ENCODE peak calls at places on chromosomes 7 and 10, in six cellular contexts. One of them, this sample, is unnamed.

GRCh38 chr7:141074162-141074989 is 512 bp downstream of the TMEM178B start:
- DNase-seq in IMR-90: no peak
- DNase-seq in H1: no peak
- DNase-seq in mesenchymal stem cell: peak; percentile 16
- DNase-seq in H9: peak; percentile 63
- DNase-seq in neuronal stem cell: peak; percentile 48
- DNase-seq in this sample: no peak

GRCh38 chr7:137606061-137606674 is 240.6 kb downstream of the DGKI start:
- DNase-seq in mesenchymal stem cell: peak; percentile 65
- DNase-seq in neuronal stem cell: no peak
- DNase-seq in H9: no peak
- DNase-seq in H1: no peak
- DNase-seq in IMR-90: peak; percentile 71
- DNase-seq in this sample: peak; percentile 94

GRCh38 chr7:90383879-90384278 is 19.4 kb upstream of the CLDN12 start:
- DNase-seq in H1: no peak
- DNase-seq in H9: no peak
- DNase-seq in mesenchymal stem cell: peak; percentile 43
- DNase-seq in IMR-90: peak; percentile 79
- DNase-seq in neuronal stem cell: no peak
- DNase-seq in this sample: no peak

GRCh38 chr7:102913846-102914245 is 1.0 kb downstream of the LRRC17 start:
- DNase-seq in IMR-90: no peak
- DNase-seq in neuronal stem cell: no peak
- DNase-seq in mesenchymal stem cell: no peak
- DNase-seq in H1: no peak
- DNase-seq in H9: no peak
- DNase-seq in this sample: no peak

GRCh38 chr10:93512565-93512964 is 16.2 kb downstream of the CEP55 start:
- DNase-seq in neuronal stem cell: no peak
- DNase-seq in H1: no peak
- DNase-seq in mesenchymal stem cell: no peak
- DNase-seq in H9: no peak
- DNase-seq in IMR-90: peak; percentile 91
- DNase-seq in this sample: no peak

GRCh38 chr10:88194961-88195367 is 331.5 kb downstream of the PTEN start:
- DNase-seq in H1: no peak
- DNase-seq in IMR-90: peak; percentile 41
- DNase-seq in neuronal stem cell: no peak
- DNase-seq in H9: no peak
- DNase-seq in mesenchymal stem cell: no peak
- DNase-seq in this sample: no peak

GRCh38 chr10:79063071-79063491 is 5.7 kb upstream of the ZMIZ1 start:
- DNase-seq in H9: no peak
- DNase-seq in neuronal stem cell: no peak
- DNase-seq in H1: no peak
- DNase-seq in mesenchymal stem cell: no peak
- DNase-seq in IMR-90: no peak
- DNase-seq in this sample: no peak

GRCh38 chr10:62996925-62997324 is 136.2 kb upstream of the NRBF2 start:
- DNase-seq in H1: no peak
- DNase-seq in neuronal stem cell: no peak
- DNase-seq in mesenchymal stem cell: no peak
- DNase-seq in H9: no peak
- DNase-seq in IMR-90: no peak
- DNase-seq in this sample: no peak

GRCh38 chr10:11093733-11094132 is 76.1 kb downstream of the CELF2 start:
- DNase-seq in H1: no peak
- DNase-seq in H9: no peak
- DNase-seq in IMR-90: no peak
- DNase-seq in mesenchymal stem cell: no peak
- DNase-seq in neuronal stem cell: no peak
- DNase-seq in this sample: no peak

GRCh38 chr10:123250640-123251039 is 96.4 kb downstream of the BUB3 start:
- DNase-seq in neuronal stem cell: peak; percentile 11
- DNase-seq in mesenchymal stem cell: no peak
- DNase-seq in IMR-90: no peak
- DNase-seq in H9: no peak
- DNase-seq in H1: no peak
- DNase-seq in this sample: no peak
- H4K91ac ChIP-seq in neuronal stem cell: no peak overlapping the region
- H4K91ac ChIP-seq in mesenchymal stem cell: no peak overlapping the region
- H4K91ac ChIP-seq in IMR-90: no peak overlapping the region
- H4K91ac ChIP-seq in H9: no peak overlapping the region
- H4K91ac ChIP-seq in H1: no peak overlapping the region
- H4K91ac ChIP-seq in this sample: no peak overlapping the region

DNA sequence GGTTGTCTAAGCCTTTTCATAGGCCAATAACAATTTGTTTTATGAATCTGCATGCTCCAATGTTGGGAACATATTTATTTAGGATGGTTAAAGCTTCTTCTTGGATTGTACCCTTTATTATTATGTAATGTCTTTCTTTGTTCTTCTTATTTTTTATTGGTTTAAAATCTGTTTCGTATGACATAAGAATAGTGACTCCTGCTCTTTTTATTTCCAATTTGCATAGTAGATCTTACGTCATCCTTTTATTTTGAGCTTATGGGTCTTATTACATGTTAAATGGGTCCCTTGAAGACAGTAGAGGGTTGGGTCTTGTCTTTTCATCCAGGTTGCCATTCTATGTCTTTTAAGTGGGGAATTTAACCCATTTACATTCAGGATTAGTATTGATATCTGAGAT is 561.9 kb upstream of the GHITM start:
- DNase-seq in IMR-90: no peak
- DNase-seq in H1: no peak
- DNase-seq in neuronal stem cell: no peak
- DNase-seq in mesenchymal stem cell: no peak
- DNase-seq in H9: no peak
- DNase-seq in this sample: no peak
- H4K91ac ChIP-seq in IMR-90: no peak overlapping the region
- H4K91ac ChIP-seq in H1: no peak overlapping the region
- H4K91ac ChIP-seq in neuronal stem cell: no peak overlapping the region
- H4K91ac ChIP-seq in mesenchymal stem cell: no peak overlapping the region
- H4K91ac ChIP-seq in H9: no peak overlapping the region
- H4K91ac ChIP-seq in this sample: no peak overlapping the region

GRCh38 chr7:7306231-7306630 is 123.9 kb downstream of the C1GALT1 start:
- DNase-seq in neuronal stem cell: no peak
- DNase-seq in IMR-90: no peak
- DNase-seq in mesenchymal stem cell: no peak
- DNase-seq in H9: no peak
- DNase-seq in H1: no peak
- DNase-seq in this sample: no peak
- H4K91ac ChIP-seq in neuronal stem cell: no peak overlapping the region
- H4K91ac ChIP-seq in IMR-90: no peak overlapping the region
- H4K91ac ChIP-seq in mesenchymal stem cell: no peak overlapping the region
- H4K91ac ChIP-seq in H9: no peak overlapping the region
- H4K91ac ChIP-seq in H1: no peak overlapping the region
- H4K91ac ChIP-seq in this sample: no peak overlapping the region

GRCh38 chr7:17038160-17038782 is 156.5 kb upstream of the AGR3 start:
- DNase-seq in IMR-90: no peak
- DNase-seq in H9: no peak
- DNase-seq in mesenchymal stem cell: no peak
- DNase-seq in H1: no peak
- DNase-seq in neuronal stem cell: no peak
- DNase-seq in this sample: no peak

GRCh38 chr7:17033245-17033644 is 151.5 kb upstream of the AGR3 start:
- DNase-seq in H9: no peak
- DNase-seq in neuronal stem cell: no peak
- DNase-seq in mesenchymal stem cell: no peak
- DNase-seq in IMR-90: no peak
- DNase-seq in H1: no peak
- DNase-seq in this sample: no peak

GRCh38 chr7:17038783-17039170 is 157.0 kb upstream of the AGR3 start:
- DNase-seq in H9: no peak
- DNase-seq in H1: no peak
- DNase-seq in neuronal stem cell: no peak
- DNase-seq in mesenchymal stem cell: no peak
- DNase-seq in IMR-90: no peak
- DNase-seq in this sample: no peak

GRCh38 chr7:17039372-17039771 is 157.6 kb upstream of the AGR3 start:
- DNase-seq in neuronal stem cell: no peak
- DNase-seq in H9: no peak
- DNase-seq in IMR-90: no peak
- DNase-seq in H1: no peak
- DNase-seq in mesenchymal stem cell: no peak
- DNase-seq in this sample: no peak

DNA sequence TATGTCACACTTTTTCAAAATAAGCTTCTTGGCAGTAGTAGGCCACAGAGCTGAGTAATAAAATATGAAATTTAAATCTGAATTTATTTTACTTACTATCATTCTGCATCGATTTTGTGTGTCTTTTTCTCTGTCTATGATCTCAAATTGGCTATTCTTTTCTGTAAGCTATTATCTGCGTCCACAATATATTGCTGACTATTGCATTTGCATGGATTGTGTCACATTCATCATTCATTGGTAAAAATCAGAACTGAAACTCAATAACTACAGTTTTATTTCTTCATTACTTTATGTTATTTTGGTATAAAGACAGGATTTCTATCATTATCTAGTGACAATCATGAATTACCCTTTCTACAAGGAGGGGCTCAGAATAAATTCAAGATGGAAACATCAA is 154.8 kb upstream of the AGR3 start:
- DNase-seq in H1: no peak
- DNase-seq in neuronal stem cell: no peak
- DNase-seq in IMR-90: no peak
- DNase-seq in H9: no peak
- DNase-seq in mesenchymal stem cell: no peak
- DNase-seq in this sample: no peak
- H4K91ac ChIP-seq in H1: no peak overlapping the region
- H4K91ac ChIP-seq in neuronal stem cell: no peak overlapping the region
- H4K91ac ChIP-seq in IMR-90: no peak overlapping the region
- H4K91ac ChIP-seq in H9: no peak overlapping the region
- H4K91ac ChIP-seq in mesenchymal stem cell: no peak overlapping the region
- H4K91ac ChIP-seq in this sample: no peak overlapping the region

DNA sequence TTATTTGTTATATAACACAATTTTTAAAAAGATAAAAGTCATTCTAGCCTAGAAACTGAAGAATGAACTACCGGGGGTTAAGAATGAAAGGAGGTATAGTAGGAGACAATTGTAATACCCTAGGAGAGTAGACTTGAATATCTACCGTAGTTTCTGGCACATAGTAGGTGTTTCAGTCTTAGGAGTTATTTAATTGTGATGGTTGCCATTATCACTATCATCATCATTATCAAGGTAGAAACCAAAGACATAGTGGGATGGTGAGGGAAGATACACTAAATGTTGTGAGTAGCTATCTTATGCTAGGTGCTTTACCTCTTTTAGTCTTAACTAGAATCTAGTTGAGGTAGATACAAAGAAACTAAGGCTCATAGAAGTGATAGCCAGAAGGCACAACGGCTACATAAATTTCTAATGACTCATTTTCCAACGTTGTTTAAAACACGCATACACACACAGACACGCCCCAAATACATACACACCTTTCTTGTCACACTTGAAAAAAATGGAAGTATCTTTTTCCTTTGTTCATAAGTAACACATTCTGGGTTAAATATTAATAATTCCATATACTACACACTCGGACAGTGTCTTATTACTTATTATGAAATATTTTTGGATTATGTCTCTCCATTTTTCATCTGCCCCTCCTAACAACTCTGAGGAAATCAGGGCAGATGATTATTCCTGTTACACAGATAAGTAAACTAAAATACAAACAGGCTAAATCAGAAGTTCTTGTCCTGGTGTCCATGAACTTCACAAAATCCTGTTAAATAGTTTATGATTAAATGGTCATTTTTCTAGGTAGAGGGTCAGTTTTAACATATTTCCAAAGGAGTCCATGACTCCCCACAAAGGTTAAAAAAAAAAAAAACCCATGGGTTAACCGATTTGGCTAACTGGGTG is 2.0 kb upstream of the ANLN start:
- DNase-seq in neuronal stem cell: no peak
- DNase-seq in H9: no peak
- DNase-seq in IMR-90: no peak
- DNase-seq in mesenchymal stem cell: no peak
- DNase-seq in H1: no peak
- DNase-seq in this sample: peak; percentile 42
- H4K91ac ChIP-seq in neuronal stem cell: no peak overlapping the region
- H4K91ac ChIP-seq in H9: no peak overlapping the region
- H4K91ac ChIP-seq in IMR-90: no peak overlapping the region
- H4K91ac ChIP-seq in mesenchymal stem cell: no peak overlapping the region
- H4K91ac ChIP-seq in H1: no peak overlapping the region
- H4K91ac ChIP-seq in this sample: no peak overlapping the region

GRCh38 chr10:114810926-114811325 is 10.7 kb upstream of the FHIP2A start:
- DNase-seq in H9: no peak
- DNase-seq in mesenchymal stem cell: no peak
- DNase-seq in neuronal stem cell: no peak
- DNase-seq in IMR-90: no peak
- DNase-seq in H1: no peak
- DNase-seq in this sample: no peak

GRCh38 chr10:114811769-114812353 is 9.7 kb upstream of the FHIP2A start:
- DNase-seq in mesenchymal stem cell: no peak
- DNase-seq in H9: no peak
- DNase-seq in neuronal stem cell: no peak
- DNase-seq in H1: no peak
- DNase-seq in IMR-90: no peak
- DNase-seq in this sample: no peak

GRCh38 chr10:114806572-114807391 is 14.8 kb upstream of the FHIP2A start:
- DNase-seq in H1: no peak
- DNase-seq in IMR-90: no peak
- DNase-seq in mesenchymal stem cell: no peak
- DNase-seq in neuronal stem cell: no peak
- DNase-seq in H9: no peak
- DNase-seq in this sample: no peak

GRCh38 chr10:114808982-114809381 is 12.6 kb upstream of the FHIP2A start:
- DNase-seq in IMR-90: no peak
- DNase-seq in neuronal stem cell: no peak
- DNase-seq in H9: no peak
- DNase-seq in mesenchymal stem cell: no peak
- DNase-seq in H1: no peak
- DNase-seq in this sample: no peak
- H4K91ac ChIP-seq in IMR-90: no peak overlapping the region
- H4K91ac ChIP-seq in neuronal stem cell: no peak overlapping the region
- H4K91ac ChIP-seq in H9: no peak overlapping the region
- H4K91ac ChIP-seq in mesenchymal stem cell: no peak overlapping the region
- H4K91ac ChIP-seq in H1: no peak overlapping the region
- H4K91ac ChIP-seq in this sample: no peak overlapping the region

GRCh38 chr7:106839511-106839910 is 25.6 kb upstream of the PIK3CG start:
- DNase-seq in mesenchymal stem cell: no peak
- DNase-seq in neuronal stem cell: no peak
- DNase-seq in IMR-90: no peak
- DNase-seq in H9: no peak
- DNase-seq in H1: no peak
- DNase-seq in this sample: no peak

GRCh38 chr7:106844286-106844997 is 20.6 kb upstream of the PIK3CG start:
- DNase-seq in neuronal stem cell: no peak
- DNase-seq in H1: no peak
- DNase-seq in H9: no peak
- DNase-seq in IMR-90: no peak
- DNase-seq in mesenchymal stem cell: no peak
- DNase-seq in this sample: no peak

GRCh38 chr7:106841896-106842390 is 23.1 kb upstream of the PIK3CG start:
- DNase-seq in mesenchymal stem cell: no peak
- DNase-seq in H1: no peak
- DNase-seq in IMR-90: no peak
- DNase-seq in H9: no peak
- DNase-seq in neuronal stem cell: no peak
- DNase-seq in this sample: no peak

GRCh38 chr7:106840342-106840741 is 24.7 kb upstream of the PIK3CG start:
- DNase-seq in H9: peak; percentile 41
- DNase-seq in neuronal stem cell: no peak
- DNase-seq in IMR-90: peak; percentile 83
- DNase-seq in H1: peak; percentile 7
- DNase-seq in mesenchymal stem cell: peak; percentile 60
- DNase-seq in this sample: no peak
- H4K91ac ChIP-seq in H9: no peak overlapping the region
- H4K91ac ChIP-seq in neuronal stem cell: no peak overlapping the region
- H4K91ac ChIP-seq in IMR-90: peak overlapping the region; percentile 54
- H4K91ac ChIP-seq in H1: no peak overlapping the region
- H4K91ac ChIP-seq in mesenchymal stem cell: no peak overlapping the region
- H4K91ac ChIP-seq in this sample: peak overlapping the region; percentile 52

GRCh38 chr7:112334366-112334765 is 115.9 kb upstream of the IFRD1 start:
- DNase-seq in neuronal stem cell: no peak
- DNase-seq in H9: no peak
- DNase-seq in H1: no peak
- DNase-seq in mesenchymal stem cell: no peak
- DNase-seq in IMR-90: no peak
- DNase-seq in this sample: no peak
- H4K91ac ChIP-seq in neuronal stem cell: no peak overlapping the region
- H4K91ac ChIP-seq in H9: no peak overlapping the region
- H4K91ac ChIP-seq in H1: no peak overlapping the region
- H4K91ac ChIP-seq in mesenchymal stem cell: no peak overlapping the region
- H4K91ac ChIP-seq in IMR-90: no peak overlapping the region
- H4K91ac ChIP-seq in this sample: no peak overlapping the region

This sample was measured in trophoblast cell.